ENCODE peak calls at places on chromosome 11, in seven cellular contexts. V, B, Y, X, H, C and M are unnamed samples.

GRCh38 chr11:125410091-125410490 is 86.0 kb downstream of the FEZ1 start:
- DNase-seq in X (peak), V (no peak), C (no peak), B (no peak), H (no peak), Y (no peak), M (no peak)

GRCh38 chr11:105399505-105399904 is 210.4 kb upstream of the GRIA4 start:
- DNase-seq in V (no peak), H (no peak), X (peak), B (no peak), C (no peak), Y (no peak), M (no peak)

GRCh38 chr11:28338371-28338770 is 230.2 kb downstream of the METTL15 start:
- DNase-seq in H (no peak), C (no peak), V (no peak), Y (no peak), X (no peak), B (no peak), M (no peak)

GRCh38 chr11:46391578-46392420 is at the start of gene CHRM4:
- DNase-seq in C (no peak), H (no peak), Y (no peak), X (peak), V (no peak), B (no peak), M (no peak)

GRCh38 chr11:78790784-78791183 is 216.1 kb upstream of the NARS2 start:
- DNase-seq in C (no peak), V (no peak), B (no peak), X (no peak), H (no peak), Y (no peak), M (no peak)

GRCh38 chr11:130449996-130450419 is 1.6 kb downstream of the ADAMTS15 start:
- DNase-seq in C (no peak), Y (no peak), V (no peak), X (peak), H (peak), B (no peak), M (no peak)

GRCh38 chr11:117315285-117316196 is 515 bp downstream of the BACE1 start:
- DNase-seq in H (no peak), V (no peak), C (no peak), X (no peak), Y (no peak), B (no peak), M (no peak)

GRCh38 chr11:61893981-61894380 is 2.6 kb upstream of the FADS3 start:
- DNase-seq in H (peak), X (peak), V (no peak), Y (peak), C (no peak), B (no peak), M (no peak)

GRCh38 chr11:23674866-23675265 is 814.6 kb upstream of the CCDC179 start:
- DNase-seq in H (no peak), V (no peak), X (no peak), Y (no peak), B (no peak), C (no peak), M (no peak)

GRCh38 chr11:27693398-27693797 is 6.9 kb downstream of the BDNF start:
- DNase-seq in Y (no peak), B (no peak), H (no peak), X (peak), C (no peak), V (no peak), M (no peak)

GRCh38 chr11:107387666-107388065 is 70.0 kb downstream of the CWF19L2 start:
- DNase-seq in X (no peak), V (no peak), C (no peak), Y (no peak), B (no peak), H (no peak), M (no peak)

GRCh38 chr11:73267122-73267846 is 4.9 kb upstream of the P2RY6 start:
- DNase-seq in H (no peak), C (no peak), B (no peak), X (no peak), Y (no peak), V (no peak), M (no peak)

GRCh38 chr11:72584293-72584921 is 89.8 kb downstream of the PDE2A start:
- DNase-seq in H (peak), B (peak), X (peak), C (peak), Y (no peak), V (no peak), M (no peak)

GRCh38 chr11:64001552-64002427 is 15.6 kb downstream of the OTUB1 start:
- DNase-seq in C (no peak), X (peak), B (no peak), V (no peak), Y (no peak), H (no peak), M (no peak)

GRCh38 chr11:43905788-43906187 is 25.2 kb downstream of the ALKBH3 start:
- DNase-seq in C (no peak), Y (no peak), V (no peak), X (peak), B (no peak), H (peak), M (no peak)

GRCh38 chr11:93704237-93704636 is 37.1 kb downstream of the TAF1D start:
- DNase-seq in X (no peak), V (no peak), Y (no peak), B (no peak), H (no peak), C (no peak), M (no peak)

GRCh38 chr11:60992842-60993409 is 21.4 kb downstream of the CD6 start:
- DNase-seq in Y (no peak), X (peak), B (no peak), V (no peak), C (no peak), H (no peak), M (no peak)

GRCh38 chr11:75338516-75339218 is 12.8 kb downstream of the ARRB1 start:
- DNase-seq in V (no peak), B (no peak), X (no peak), C (no peak), Y (no peak), H (peak), M (no peak)

GRCh38 chr11:125193158-125193557 is 28.6 kb downstream of the PKNOX2 start:
- DNase-seq in X (no peak), V (no peak), C (no peak), H (no peak), Y (no peak), B (no peak), M (no peak)

GRCh38 chr11:64854534-64855502 is 10.4 kb upstream of the CDC42BPG start:
- DNase-seq in C (no peak), V (peak), B (peak), Y (no peak), H (peak), X (peak), M (peak)

GRCh38 chr11:72079776-72080325 is 491 bp downstream of the NUMA1 start:
- DNase-seq in X (no peak), Y (no peak), V (no peak), H (no peak), B (no peak), C (no peak), M (no peak)

GRCh38 chr11:66369073-66369894 is 2.3 kb downstream of the SLC29A2 start:
- DNase-seq in X (no peak), Y (no peak), H (no peak), V (no peak), B (no peak), C (no peak), M (no peak)
- H3K4me3 ChIP-seq in X (no peak), Y (no peak), H (no peak), V (no peak), B (no peak), C (no peak), M (no peak)

DNA sequence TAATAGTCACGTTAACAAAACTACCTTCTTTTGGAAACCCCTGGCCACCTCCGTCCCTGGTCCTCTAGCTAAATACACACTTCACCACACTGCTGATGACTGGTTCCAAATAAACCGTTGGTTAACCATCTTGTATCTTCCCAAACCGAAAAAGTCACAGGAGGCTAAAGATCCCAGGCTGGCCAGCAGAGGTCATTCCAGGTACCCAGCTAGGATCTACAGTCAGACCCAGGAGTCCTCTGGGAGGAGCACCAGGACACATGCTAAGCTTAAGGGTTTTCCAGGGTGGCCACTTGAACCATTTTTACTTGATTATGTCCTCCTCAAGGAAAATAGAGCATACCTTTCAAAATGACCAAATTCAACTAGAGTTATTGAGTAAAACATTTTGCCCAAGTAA is 103.2 kb downstream of the ETS1 start:
- DNase-seq in C (no peak), H (no peak), V (no peak), B (no peak), Y (no peak), X (no peak), M (no peak)
- TF ChIP-seq CTCF in C (no peak), H (no peak), V (peak), B (peak), Y (no peak), X (no peak), M (peak)

GRCh38 chr11:120401506-120401905 is 65.3 kb downstream of the ARHGEF12 start:
- DNase-seq in X (no peak), C (no peak), Y (no peak), B (no peak), H (no peak), V (no peak), M (no peak)

GRCh38 chr11:120403966-120404365 is 67.8 kb downstream of the ARHGEF12 start:
- DNase-seq in X (no peak), H (no peak), B (no peak), V (no peak), Y (no peak), C (no peak), M (no peak)

GRCh38 chr11:120398184-120398583 is 62.0 kb downstream of the ARHGEF12 start:
- DNase-seq in C (no peak), X (peak), Y (no peak), V (no peak), H (peak), B (no peak), M (no peak)

GRCh38 chr11:120399312-120399711 is 63.1 kb downstream of the ARHGEF12 start:
- DNase-seq in H (no peak), B (no peak), C (no peak), X (no peak), Y (no peak), V (no peak), M (no peak)

GRCh38 chr11:120400564-120401364 is 64.6 kb downstream of the ARHGEF12 start:
- DNase-seq in X (peak), B (peak), Y (peak), C (no peak), H (peak), V (peak), M (peak)
- H3K4me3 ChIP-seq in X (no peak), B (no peak), Y (peak), C (no peak), H (peak), V (peak), M (peak)

DNA sequence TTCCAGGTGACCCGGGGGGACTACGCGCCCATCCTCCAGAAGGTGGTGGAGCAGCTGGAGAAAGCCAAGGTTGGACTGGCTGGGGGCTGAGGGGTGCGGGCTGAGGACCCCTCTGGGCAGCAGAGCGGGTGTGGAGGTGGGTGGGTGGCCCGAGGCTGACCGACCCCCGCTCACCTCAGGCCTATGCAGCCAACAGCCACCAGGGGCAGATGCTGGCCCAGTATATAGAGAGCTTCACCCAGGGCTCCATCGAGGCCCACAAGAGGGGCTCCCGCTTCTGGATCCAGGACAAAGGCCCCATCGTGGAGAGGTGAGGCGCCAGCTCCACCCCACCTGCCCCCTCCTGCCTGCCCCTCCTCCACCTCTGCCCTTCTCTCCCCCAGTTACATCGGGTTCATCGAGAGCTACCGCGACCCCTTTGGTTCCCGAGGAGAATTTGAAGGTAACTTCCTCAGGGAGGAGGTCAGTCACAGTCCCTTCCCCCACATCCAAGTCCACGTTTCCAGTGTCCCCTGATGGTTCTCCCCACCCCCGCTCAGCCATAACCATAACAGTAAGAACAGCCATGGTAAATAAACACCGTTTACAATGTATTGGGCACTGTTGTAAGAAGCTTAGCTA is 11.2 kb downstream of the DPP3 start:
- DNase-seq in X (no peak), B (no peak), H (no peak), Y (no peak), C (no peak), V (no peak), M (no peak)
- TF ChIP-seq CTCF in X (peak), B (no peak), H (peak), Y (peak), C (no peak), V (peak), M (peak)

DNA sequence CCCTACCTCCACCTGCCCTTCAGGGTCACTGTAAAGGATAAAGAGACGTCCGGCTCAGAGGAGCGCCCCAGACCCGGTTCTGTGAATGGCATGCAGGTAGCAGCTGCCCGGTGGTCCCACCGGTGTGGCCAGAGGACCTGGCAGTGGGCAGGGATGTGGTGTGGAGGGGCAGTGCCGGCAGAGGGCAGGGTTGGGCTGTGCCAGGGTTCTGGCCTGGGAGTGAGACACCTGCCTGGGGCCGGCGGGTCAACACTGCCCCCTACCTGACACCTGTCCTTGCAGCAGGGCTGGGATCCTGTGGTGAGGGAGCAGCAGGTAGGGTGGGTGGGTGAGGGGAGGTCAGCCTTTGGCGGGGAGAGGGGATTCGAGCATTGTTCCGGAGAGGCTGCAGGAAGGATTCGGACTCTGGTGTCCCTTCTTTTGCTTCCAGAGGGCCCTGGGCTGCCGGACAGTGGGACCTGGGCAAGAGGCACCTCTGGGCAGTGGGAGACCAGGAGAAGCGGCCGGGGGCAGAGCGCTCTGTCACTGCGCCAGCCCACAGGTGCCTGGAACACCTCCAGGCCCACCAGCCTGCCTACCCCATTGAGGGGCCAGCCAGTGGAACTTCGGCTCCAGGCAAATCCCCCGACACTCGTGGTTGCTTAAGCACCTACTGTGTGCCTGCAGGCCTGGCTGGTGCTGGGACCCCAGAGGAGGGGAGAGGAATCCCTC is 1.6 kb upstream of the PHLDA2 start:
- DNase-seq in B (peak), H (no peak), Y (no peak), X (peak), V (peak), C (no peak), M (no peak)
- H3K4me3 ChIP-seq in B (peak), H (peak), Y (peak), X (peak), V (peak), C (peak), M (peak)